ENCODE peak calls at places on chromosomes 3 and 15, in six cellular contexts. One of them, this sample, is unnamed.

GRCh38 chr3:129950318-129951046 is 24.0 kb upstream of the TRH start:
- DNase-seq in hypothalamus: no peak
- DNase-seq in activated CD8-positive, alpha-beta memory T cell treated with anti-CD3 and anti-CD28 coated beads, Interleukin-2, amount 10 ng/mL, durations not matched to agents 7 days and 5 days: no peak
- DNase-seq in NCI-H1694 treated with DMSO at 0.1 percent for 48 hours: no peak
- DNase-seq in mucosa of descending colon: no peak
- DNase-seq in brain microvascular endothelial cell: no peak
- DNase-seq in this sample: no peak

GRCh38 chr3:145197051-145197562 is 963.9 kb downstream of the PLOD2 start:
- DNase-seq in hypothalamus: no peak
- DNase-seq in activated CD8-positive, alpha-beta memory T cell treated with anti-CD3 and anti-CD28 coated beads, Interleukin-2, amount 10 ng/mL, durations not matched to agents 7 days and 5 days: no peak
- DNase-seq in NCI-H1694 treated with DMSO at 0.1 percent for 48 hours: no peak
- DNase-seq in mucosa of descending colon: no peak
- DNase-seq in brain microvascular endothelial cell: no peak
- DNase-seq in this sample: no peak

GRCh38 chr15:100559330-100559729 is 30.6 kb upstream of the CERS3 start:
- DNase-seq in hypothalamus: no peak
- DNase-seq in activated CD8-positive, alpha-beta memory T cell treated with anti-CD3 and anti-CD28 coated beads, Interleukin-2, amount 10 ng/mL, durations not matched to agents 7 days and 5 days: no peak
- DNase-seq in NCI-H1694 treated with DMSO at 0.1 percent for 48 hours: no peak
- DNase-seq in mucosa of descending colon: no peak
- DNase-seq in brain microvascular endothelial cell: peak
- DNase-seq in this sample: peak

GRCh38 chr3:60742606-60743145 is 508.6 kb downstream of the FHIT start:
- DNase-seq in hypothalamus: no peak
- DNase-seq in activated CD8-positive, alpha-beta memory T cell treated with anti-CD3 and anti-CD28 coated beads, Interleukin-2, amount 10 ng/mL, durations not matched to agents 7 days and 5 days: no peak
- DNase-seq in NCI-H1694 treated with DMSO at 0.1 percent for 48 hours: no peak
- DNase-seq in mucosa of descending colon: no peak
- DNase-seq in brain microvascular endothelial cell: peak
- DNase-seq in this sample: peak

GRCh38 chr3:136818191-136818850 is 605 bp upstream of the SLC35G2 start:
- DNase-seq in hypothalamus: peak
- DNase-seq in activated CD8-positive, alpha-beta memory T cell treated with anti-CD3 and anti-CD28 coated beads, Interleukin-2, amount 10 ng/mL, durations not matched to agents 7 days and 5 days: peak
- DNase-seq in NCI-H1694 treated with DMSO at 0.1 percent for 48 hours: no peak
- DNase-seq in mucosa of descending colon: no peak
- DNase-seq in brain microvascular endothelial cell: peak
- DNase-seq in this sample: peak

GRCh38 chr3:171747223-171747920 is 62.9 kb downstream of the PLD1 start:
- DNase-seq in hypothalamus: no peak
- DNase-seq in activated CD8-positive, alpha-beta memory T cell treated with anti-CD3 and anti-CD28 coated beads, Interleukin-2, amount 10 ng/mL, durations not matched to agents 7 days and 5 days: no peak
- DNase-seq in NCI-H1694 treated with DMSO at 0.1 percent for 48 hours: no peak
- DNase-seq in mucosa of descending colon: no peak
- DNase-seq in brain microvascular endothelial cell: no peak
- DNase-seq in this sample: no peak

GRCh38 chr3:139561428-139561827 is 21.9 kb upstream of the RBP1 start:
- DNase-seq in hypothalamus: peak
- DNase-seq in activated CD8-positive, alpha-beta memory T cell treated with anti-CD3 and anti-CD28 coated beads, Interleukin-2, amount 10 ng/mL, durations not matched to agents 7 days and 5 days: no peak
- DNase-seq in NCI-H1694 treated with DMSO at 0.1 percent for 48 hours: no peak
- DNase-seq in mucosa of descending colon: no peak
- DNase-seq in brain microvascular endothelial cell: no peak
- DNase-seq in this sample: no peak

GRCh38 chr15:81157195-81157938 is 23.3 kb downstream of the CFAP161 start:
- DNase-seq in hypothalamus: no peak
- DNase-seq in activated CD8-positive, alpha-beta memory T cell treated with anti-CD3 and anti-CD28 coated beads, Interleukin-2, amount 10 ng/mL, durations not matched to agents 7 days and 5 days: no peak
- DNase-seq in NCI-H1694 treated with DMSO at 0.1 percent for 48 hours: no peak
- DNase-seq in mucosa of descending colon: no peak
- DNase-seq in brain microvascular endothelial cell: no peak
- DNase-seq in this sample: no peak

GRCh38 chr3:106033654-106034053 is 164.8 kb upstream of the CBLB start:
- DNase-seq in hypothalamus: no peak
- DNase-seq in activated CD8-positive, alpha-beta memory T cell treated with anti-CD3 and anti-CD28 coated beads, Interleukin-2, amount 10 ng/mL, durations not matched to agents 7 days and 5 days: no peak
- DNase-seq in NCI-H1694 treated with DMSO at 0.1 percent for 48 hours: no peak
- DNase-seq in mucosa of descending colon: no peak
- DNase-seq in brain microvascular endothelial cell: no peak
- DNase-seq in this sample: no peak

GRCh38 chr3:100030346-100030745 is 84.0 kb downstream of the FILIP1L start:
- DNase-seq in hypothalamus: no peak
- DNase-seq in activated CD8-positive, alpha-beta memory T cell treated with anti-CD3 and anti-CD28 coated beads, Interleukin-2, amount 10 ng/mL, durations not matched to agents 7 days and 5 days: no peak
- DNase-seq in NCI-H1694 treated with DMSO at 0.1 percent for 48 hours: no peak
- DNase-seq in mucosa of descending colon: no peak
- DNase-seq in brain microvascular endothelial cell: no peak
- DNase-seq in this sample: no peak

GRCh38 chr3:133578548-133579191 is 5.2 kb downstream of the CDV3 start:
- DNase-seq in hypothalamus: no peak
- DNase-seq in activated CD8-positive, alpha-beta memory T cell treated with anti-CD3 and anti-CD28 coated beads, Interleukin-2, amount 10 ng/mL, durations not matched to agents 7 days and 5 days: peak
- DNase-seq in NCI-H1694 treated with DMSO at 0.1 percent for 48 hours: no peak
- DNase-seq in mucosa of descending colon: no peak
- DNase-seq in brain microvascular endothelial cell: no peak
- DNase-seq in this sample: no peak

GRCh38 chr3:8328971-8329370 is 172.7 kb upstream of the LMCD1 start:
- DNase-seq in hypothalamus: no peak
- DNase-seq in activated CD8-positive, alpha-beta memory T cell treated with anti-CD3 and anti-CD28 coated beads, Interleukin-2, amount 10 ng/mL, durations not matched to agents 7 days and 5 days: no peak
- DNase-seq in NCI-H1694 treated with DMSO at 0.1 percent for 48 hours: no peak
- DNase-seq in mucosa of descending colon: no peak
- DNase-seq in brain microvascular endothelial cell: no peak
- DNase-seq in this sample: no peak

GRCh38 chr15:29071907-29072273 is 186.1 kb downstream of the APBA2 start:
- DNase-seq in hypothalamus: no peak
- DNase-seq in activated CD8-positive, alpha-beta memory T cell treated with anti-CD3 and anti-CD28 coated beads, Interleukin-2, amount 10 ng/mL, durations not matched to agents 7 days and 5 days: no peak
- DNase-seq in NCI-H1694 treated with DMSO at 0.1 percent for 48 hours: no peak
- DNase-seq in mucosa of descending colon: no peak
- DNase-seq in brain microvascular endothelial cell: no peak
- DNase-seq in this sample: no peak

GRCh38 chr3:121793078-121793477 is 41.8 kb downstream of the IQCB1 start:
- DNase-seq in hypothalamus: no peak
- DNase-seq in activated CD8-positive, alpha-beta memory T cell treated with anti-CD3 and anti-CD28 coated beads, Interleukin-2, amount 10 ng/mL, durations not matched to agents 7 days and 5 days: no peak
- DNase-seq in NCI-H1694 treated with DMSO at 0.1 percent for 48 hours: no peak
- DNase-seq in mucosa of descending colon: no peak
- DNase-seq in brain microvascular endothelial cell: no peak
- DNase-seq in this sample: no peak

GRCh38 chr3:52088445-52089367 is 32.3 kb upstream of the DUSP7 start:
- DNase-seq in hypothalamus: no peak
- DNase-seq in activated CD8-positive, alpha-beta memory T cell treated with anti-CD3 and anti-CD28 coated beads, Interleukin-2, amount 10 ng/mL, durations not matched to agents 7 days and 5 days: no peak
- DNase-seq in NCI-H1694 treated with DMSO at 0.1 percent for 48 hours: no peak
- DNase-seq in mucosa of descending colon: peak
- DNase-seq in brain microvascular endothelial cell: peak
- DNase-seq in this sample: peak

GRCh38 chr15:91915576-91915975 is 62.1 kb downstream of the SLCO3A1 start:
- DNase-seq in hypothalamus: no peak
- DNase-seq in activated CD8-positive, alpha-beta memory T cell treated with anti-CD3 and anti-CD28 coated beads, Interleukin-2, amount 10 ng/mL, durations not matched to agents 7 days and 5 days: no peak
- DNase-seq in NCI-H1694 treated with DMSO at 0.1 percent for 48 hours: no peak
- DNase-seq in mucosa of descending colon: no peak
- DNase-seq in brain microvascular endothelial cell: no peak
- DNase-seq in this sample: no peak

GRCh38 chr15:43800286-43801136 is at the start of gene HYPK:
- DNase-seq in hypothalamus: peak
- DNase-seq in activated CD8-positive, alpha-beta memory T cell treated with anti-CD3 and anti-CD28 coated beads, Interleukin-2, amount 10 ng/mL, durations not matched to agents 7 days and 5 days: peak
- DNase-seq in NCI-H1694 treated with DMSO at 0.1 percent for 48 hours: peak
- DNase-seq in mucosa of descending colon: peak
- DNase-seq in brain microvascular endothelial cell: peak
- DNase-seq in this sample: peak